ENCODE peak calls at places on chromosomes 5 and 9, in eight cellular contexts. I is GM12878, E is OCI-LY7, X is upper lobe of right lung, Q is left lung, G is sigmoid colon, S is Peyer's patch, U is heart left ventricle. Y is an unnamed sample. For H3K36me3, the result is how much of the 10 kb centered on the place peaks cover.

GRCh38 chr9:122777935-122778671 is 10.6 kb upstream of the OR5C1 start:
- DNase-seq in I (no peak), E (no peak), X (no peak), Q (no peak), G (no peak), S (no peak), U (no peak), Y (no peak)

GRCh38 chr5:159971038-159971437 is 37.9 kb upstream of the TTC1 start:
- DNase-seq in I (no peak), E (no peak), X (no peak), Q (no peak), G (no peak), S (no peak), U (no peak), Y (no peak)

GRCh38 chr5:6905423-6905822 is 192.2 kb downstream of the TENT4A start:
- DNase-seq in I (no peak), E (no peak), X (no peak), Q (no peak), G (no peak), S (no peak), U (peak), Y (no peak)

GRCh38 chr5:21219255-21219654 is 1231.3 kb upstream of the CDH18 start:
- DNase-seq in I (no peak), E (no peak), X (no peak), Q (no peak), G (no peak), S (no peak), U (no peak), Y (no peak)

GRCh38 chr5:111931658-111932057 is 174.7 kb upstream of the NREP start:
- DNase-seq in I (no peak), E (no peak), X (no peak), Q (no peak), G (no peak), S (no peak), U (no peak), Y (no peak)

GRCh38 chr9:133278161-133279131 is 3.4 kb upstream of the ABO start:
- DNase-seq in I (no peak), E (no peak), X (no peak), Q (no peak), G (no peak), S (peak), U (no peak), Y (no peak)

GRCh38 chr9:82020341-82020740 is 31.8 kb downstream of the SPATA31D1 start:
- DNase-seq in I (no peak), E (no peak), X (no peak), Q (no peak), G (no peak), S (no peak), U (no peak), Y (no peak)

GRCh38 chr5:71693828-71694427 is 25.1 kb upstream of the CARTPT start:
- DNase-seq in I (no peak), E (no peak), X (no peak), Q (no peak), G (no peak), S (peak), U (no peak), Y (no peak)

GRCh38 chr5:6753851-6754250 is 40.6 kb downstream of the TENT4A start:
- DNase-seq in I (no peak), E (no peak), X (peak), Q (no peak), G (peak), S (no peak), U (no peak), Y (no peak)

GRCh38 chr9:97807681-97808080 is 45.3 kb upstream of the FOXE1 start:
- DNase-seq in I (no peak), E (no peak), X (no peak), Q (no peak), G (no peak), S (no peak), U (no peak), Y (no peak)

GRCh38 chr5:111236995-111237394 is 12.8 kb downstream of the CAMK4 start:
- DNase-seq in I (no peak), E (no peak), X (no peak), Q (no peak), G (no peak), S (no peak), U (no peak), Y (peak)

GRCh38 chr5:141529002-141529401 is 40.1 kb downstream of the PCDHGC5 start:
- DNase-seq in I (no peak), E (peak), X (no peak), Q (no peak), G (no peak), S (no peak), U (no peak), Y (peak)

GRCh38 chr5:73853091-73853490 is 227.1 kb downstream of the ARHGEF28 start:
- DNase-seq in I (peak), E (no peak), X (no peak), Q (no peak), G (no peak), S (no peak), U (no peak), Y (no peak)

GRCh38 chr9:33164138-33164809 is 2.9 kb downstream of the B4GALT1 start:
- DNase-seq in I (no peak), E (peak), X (no peak), Q (no peak), G (no peak), S (peak), U (no peak), Y (peak)

GRCh38 chr5:39158127-39158593 is 61.2 kb downstream of the FYB1 start:
- DNase-seq in I (no peak), E (no peak), X (peak), Q (no peak), G (no peak), S (no peak), U (no peak), Y (no peak)

GRCh38 chr5:150506571-150507282 is 1.2 kb upstream of the NDST1 start:
- DNase-seq in I (no peak), E (no peak), X (no peak), Q (no peak), G (no peak), S (no peak), U (no peak), Y (no peak)

DNA sequence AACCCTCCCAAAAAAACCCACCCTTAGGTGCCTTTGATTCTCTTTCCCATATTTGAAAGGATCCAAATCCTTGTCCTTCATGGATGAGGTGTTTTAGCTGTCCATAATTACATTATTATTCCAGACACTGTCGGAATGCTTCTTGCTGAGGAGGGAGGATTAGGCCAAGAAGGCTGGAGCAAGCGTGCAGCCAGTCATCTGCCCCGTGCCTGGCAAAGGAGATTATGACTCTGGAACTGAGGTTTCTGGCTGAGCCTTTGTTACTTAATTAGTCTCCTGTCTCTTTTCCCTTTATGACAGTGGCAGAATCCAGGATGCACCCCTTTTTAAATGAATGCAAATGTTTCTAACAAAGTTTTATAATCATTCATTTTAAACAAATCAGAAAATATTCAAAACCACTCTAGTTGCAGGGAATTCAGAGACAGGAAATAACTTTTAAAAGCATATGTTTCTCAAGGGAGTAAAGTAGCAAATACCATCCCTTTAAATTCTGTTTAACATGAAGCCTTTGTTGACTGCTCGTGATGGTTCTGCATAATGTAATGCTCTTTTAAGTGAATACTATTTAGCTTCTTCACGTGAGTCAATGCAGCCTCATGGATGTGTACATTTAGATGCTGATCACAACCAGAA is 69.8 kb downstream of the GALNT10 start:
- DNase-seq in I (no peak), E (no peak), X (no peak), Q (no peak), G (no peak), S (no peak), U (no peak), Y (no peak)
- TF ChIP-seq CTCF in I (no peak), E (no peak), X (no peak), Q (no peak), G (no peak), S (no peak), U (no peak), Y (no peak)

GRCh38 chr9:19233344-19233743 is 2.9 kb downstream of the DENND4C start:
- DNase-seq in I (no peak), E (peak), X (no peak), Q (no peak), G (no peak), S (no peak), U (no peak), Y (no peak)
- H3K4me3 ChIP-seq in I (peak), E (peak), X (peak), Q (no peak), G (peak), S (peak), U (peak), Y (peak)

GRCh38 chr9:99140685-99141314 is 35.9 kb downstream of the TGFBR1 start:
- DNase-seq in I (no peak), E (peak), X (no peak), Q (no peak), G (peak), S (peak), U (peak), Y (no peak)

GRCh38 chr9:99143661-99144060 is 38.7 kb downstream of the TGFBR1 start:
- DNase-seq in I (no peak), E (no peak), X (no peak), Q (no peak), G (no peak), S (no peak), U (no peak), Y (no peak)

GRCh38 chr9:99142275-99142674 is 37.4 kb downstream of the TGFBR1 start:
- DNase-seq in I (no peak), E (no peak), X (no peak), Q (no peak), G (no peak), S (no peak), U (no peak), Y (no peak)

GRCh38 chr9:99139868-99140267 is 35.0 kb downstream of the TGFBR1 start:
- DNase-seq in I (no peak), E (no peak), X (no peak), Q (no peak), G (no peak), S (no peak), U (no peak), Y (no peak)

DNA sequence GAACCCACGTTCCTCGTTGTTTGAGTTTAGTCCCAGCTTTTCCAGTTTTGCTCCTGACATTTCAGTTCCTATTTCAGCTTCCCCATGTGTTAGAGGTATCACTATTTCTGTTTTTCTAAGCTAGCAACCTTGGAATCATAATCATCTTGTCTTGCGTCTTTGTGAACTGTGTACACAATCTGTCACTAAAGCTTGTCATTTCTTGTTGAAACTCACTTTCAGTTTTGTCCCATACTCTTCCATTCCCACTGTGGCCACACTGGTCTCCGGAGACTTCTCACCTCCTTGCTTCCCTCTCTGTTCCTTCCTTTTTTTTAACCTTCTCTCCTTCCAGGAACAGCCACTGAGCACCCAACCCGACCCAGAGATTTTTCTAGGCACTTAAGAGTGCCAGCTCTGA is 36.9 kb downstream of the TGFBR1 start:
- DNase-seq in I (no peak), E (no peak), X (no peak), Q (no peak), G (no peak), S (no peak), U (no peak), Y (no peak)
- H3K36me3 ChIP-seq in I (under half), E (half or more), X (half or more), Q (under half), G (half or more), S (under half), U (half or more), Y (under half)

GRCh38 chr9:136268318-136268717 is 22.7 kb upstream of the QSOX2 start:
- DNase-seq in I (no peak), E (peak), X (no peak), Q (no peak), G (no peak), S (no peak), U (no peak), Y (no peak)

GRCh38 chr9:136264803-136265405 is 19.3 kb upstream of the QSOX2 start:
- DNase-seq in I (no peak), E (no peak), X (no peak), Q (peak), G (no peak), S (no peak), U (no peak), Y (no peak)

GRCh38 chr9:136268776-136269175 is 23.2 kb upstream of the QSOX2 start:
- DNase-seq in I (no peak), E (no peak), X (no peak), Q (no peak), G (no peak), S (no peak), U (no peak), Y (no peak)

GRCh38 chr9:136265561-136266355 is 20.1 kb upstream of the QSOX2 start:
- DNase-seq in I (no peak), E (no peak), X (no peak), Q (peak), G (no peak), S (no peak), U (no peak), Y (no peak)

DNA sequence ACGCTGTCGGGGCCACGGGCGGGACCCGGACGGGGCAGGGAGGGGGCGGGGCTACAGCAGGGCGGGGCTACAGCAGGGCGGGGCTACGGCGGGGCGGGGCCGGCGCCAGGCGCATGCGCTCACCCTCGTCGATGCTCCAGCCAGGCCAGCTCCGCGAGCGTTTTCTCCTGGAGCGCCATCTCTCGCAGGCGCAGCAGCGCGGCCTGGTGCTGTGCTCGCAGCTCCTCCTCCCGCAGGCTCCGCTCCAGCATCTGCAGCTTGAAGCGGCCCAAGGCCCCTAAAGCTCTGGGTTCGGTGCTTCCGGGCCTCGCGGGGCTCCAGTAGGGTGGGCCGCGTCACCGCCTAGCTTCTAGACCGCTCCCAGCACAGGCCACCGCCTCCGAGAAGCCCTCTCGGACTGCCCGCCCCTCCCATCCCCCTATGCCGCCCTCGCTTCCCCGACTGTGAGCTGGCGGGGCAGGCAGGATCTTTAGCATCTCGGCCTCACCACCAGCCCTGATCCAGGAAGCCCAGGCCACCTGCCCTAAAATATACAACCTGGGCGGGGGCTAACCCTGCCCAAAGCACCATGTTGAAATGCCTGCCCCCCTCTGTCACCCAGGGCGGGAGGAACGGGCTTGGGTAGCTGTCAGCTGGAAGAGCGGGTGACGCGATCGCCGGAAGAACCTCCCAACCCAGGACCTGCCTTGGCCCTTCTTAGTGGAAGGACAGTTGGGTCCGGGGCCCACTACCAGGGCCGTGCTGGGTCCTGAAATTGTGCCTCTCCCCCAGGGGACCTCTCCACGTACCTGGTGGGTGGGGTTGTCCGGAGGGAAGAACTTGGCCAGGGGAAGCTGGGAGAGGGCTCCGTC is 21.9 kb upstream of the QSOX2 start:
- DNase-seq in I (no peak), E (peak), X (peak), Q (peak), G (peak), S (peak), U (peak), Y (peak)
- TF ChIP-seq CTCF in I (peak), E (peak), X (peak), Q (no peak), G (no peak), S (no peak), U (no peak), Y (peak)

DNA sequence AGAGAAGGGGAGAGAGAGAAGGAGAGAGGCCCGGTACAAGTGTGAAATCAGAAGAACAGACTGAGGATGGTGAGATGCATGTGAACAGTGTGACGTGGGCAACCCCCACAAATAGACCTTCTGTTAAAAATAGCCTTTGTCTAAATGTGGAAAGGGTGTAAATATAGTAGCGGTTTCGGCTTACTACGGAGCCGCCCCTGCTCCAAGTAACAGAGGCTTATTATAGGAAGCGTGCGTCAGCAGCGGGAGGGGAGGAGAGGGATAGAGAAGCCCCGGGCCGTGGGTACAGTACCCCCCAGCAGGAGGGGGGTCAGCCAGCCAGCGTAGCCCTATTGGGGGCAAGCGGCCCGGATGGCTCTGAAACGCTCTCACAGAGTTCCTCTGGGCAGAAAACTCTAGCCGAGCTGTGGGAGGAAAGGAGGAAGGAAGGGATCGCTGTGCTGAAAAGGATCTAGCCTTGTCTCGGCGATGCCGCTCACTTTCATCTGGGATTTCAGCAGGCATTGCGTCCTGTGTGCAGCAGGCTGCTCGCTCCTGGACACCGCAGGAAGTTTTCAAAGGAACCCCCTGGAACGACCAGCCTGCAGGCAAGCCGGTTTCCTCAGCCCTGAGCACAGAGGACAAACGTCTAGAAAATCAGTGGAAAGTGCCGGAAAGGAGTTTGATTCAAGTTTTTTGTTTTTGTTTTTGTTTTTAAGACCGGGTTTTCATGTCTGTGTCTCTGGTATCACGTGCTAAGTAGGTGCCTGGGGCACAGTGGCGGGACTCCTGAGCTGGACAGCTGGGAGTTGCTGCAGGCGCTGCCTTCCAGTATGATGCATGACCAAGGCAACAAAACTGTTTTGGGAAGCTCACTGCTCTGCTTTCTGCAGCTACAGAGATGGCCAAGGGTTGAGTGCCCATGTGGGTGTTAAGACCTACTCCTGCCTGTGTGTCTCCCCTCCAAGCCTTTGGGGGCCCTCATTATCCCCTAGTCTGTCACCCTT is 146.6 kb downstream of the SEC61B start:
- DNase-seq in I (peak), E (no peak), X (no peak), Q (no peak), G (peak), S (no peak), U (peak), Y (peak)
- H3K4me3 ChIP-seq in I (peak), E (no peak), X (peak), Q (peak), G (peak), S (peak), U (peak), Y (no peak)

GRCh38 chr5:154898210-154898609 is 39.8 kb downstream of the CNOT8 start:
- DNase-seq in I (no peak), E (no peak), X (no peak), Q (no peak), G (no peak), S (no peak), U (no peak), Y (no peak)

GRCh38 chr5:154896562-154896919 is 38.1 kb downstream of the CNOT8 start:
- DNase-seq in I (no peak), E (no peak), X (no peak), Q (no peak), G (no peak), S (no peak), U (no peak), Y (no peak)

GRCh38 chr5:154900071-154900470 is 37.9 kb downstream of the GEMIN5 start:
- DNase-seq in I (no peak), E (no peak), X (no peak), Q (no peak), G (no peak), S (no peak), U (no peak), Y (no peak)

GRCh38 chr5:154901276-154901675 is 36.7 kb downstream of the GEMIN5 start:
- DNase-seq in I (no peak), E (no peak), X (no peak), Q (no peak), G (no peak), S (no peak), U (no peak), Y (no peak)

GRCh38 chr5:154899107-154899816 is 38.7 kb downstream of the GEMIN5 start:
- DNase-seq in I (no peak), E (no peak), X (peak), Q (no peak), G (no peak), S (no peak), U (no peak), Y (no peak)
- H3K36me3 ChIP-seq in I (under half), E (half or more), X (half or more), Q (under half), G (half or more), S (under half), U (half or more), Y (under half)

GRCh38 chr5:32812399-32812798 is 101.3 kb downstream of the NPR3 start:
- DNase-seq in I (no peak), E (no peak), X (no peak), Q (no peak), G (no peak), S (no peak), U (no peak), Y (no peak)
- TF ChIP-seq CTCF in I (no peak), E (no peak), X (no peak), Q (no peak), G (no peak), S (no peak), U (no peak), Y (no peak)

GRCh38 chr5:172681421-172681820 is 40.4 kb downstream of the NEURL1B start:
- DNase-seq in I (no peak), E (no peak), X (no peak), Q (no peak), G (no peak), S (no peak), U (no peak), Y (no peak)

GRCh38 chr5:172685036-172685435 is 44.0 kb downstream of the NEURL1B start:
- DNase-seq in I (no peak), E (no peak), X (no peak), Q (no peak), G (no peak), S (no peak), U (no peak), Y (no peak)

GRCh38 chr5:172680921-172681320 is 39.9 kb downstream of the NEURL1B start:
- DNase-seq in I (no peak), E (peak), X (no peak), Q (no peak), G (no peak), S (no peak), U (no peak), Y (no peak)

GRCh38 chr5:172683696-172684464 is 42.8 kb downstream of the NEURL1B start:
- DNase-seq in I (no peak), E (no peak), X (no peak), Q (peak), G (no peak), S (peak), U (no peak), Y (no peak)

GRCh38 chr5:172683264-172683663 is 42.2 kb downstream of the NEURL1B start:
- DNase-seq in I (no peak), E (no peak), X (no peak), Q (peak), G (no peak), S (no peak), U (no peak), Y (no peak)
- H3K4me3 ChIP-seq in I (no peak), E (no peak), X (no peak), Q (no peak), G (no peak), S (no peak), U (no peak), Y (no peak)

Y was measured in GM06990.